ENCODE peak calls at places on chromosome 19, in nine cellular contexts. One of them, this sample, is unnamed.

GRCh38 chr19:35901854-35902661 is at the start of gene HCST:
- DNase-seq in left cardiac atrium: no peak
- DNase-seq in GM23248: peak; percentile 81
- DNase-seq in C1 segment of cervical spinal cord: no peak
- DNase-seq in endothelial cell of umbilical vein: no peak
- DNase-seq in hepatocyte: no peak
- DNase-seq in stimulated activated CD4-positive, alpha-beta T cell treated with anti-CD3 and anti-CD28 coated beads, Interleukin-4, amount 100 ng/mL, for 4 hours: peak; percentile 32
- DNase-seq in astrocyte of the spinal cord: peak; percentile 5
- DNase-seq in chondrocyte: no peak
- DNase-seq in this sample: no peak

GRCh38 chr19:29603308-29603707 is 2.8 kb upstream of the POP4 start:
- DNase-seq in astrocyte of the spinal cord: no peak
- DNase-seq in endothelial cell of umbilical vein: no peak
- DNase-seq in C1 segment of cervical spinal cord: no peak
- DNase-seq in hepatocyte: no peak
- DNase-seq in chondrocyte: no peak
- DNase-seq in GM23248: no peak
- DNase-seq in stimulated activated CD4-positive, alpha-beta T cell treated with anti-CD3 and anti-CD28 coated beads, Interleukin-4, amount 100 ng/mL, for 4 hours: no peak
- DNase-seq in left cardiac atrium: no peak
- DNase-seq in this sample: no peak

GRCh38 chr19:8302357-8302691 is 5.8 kb downstream of the CD320 start:
- DNase-seq in GM23248: no peak
- DNase-seq in endothelial cell of umbilical vein: no peak
- DNase-seq in C1 segment of cervical spinal cord: no peak
- DNase-seq in chondrocyte: peak; percentile 92
- DNase-seq in hepatocyte: no peak
- DNase-seq in stimulated activated CD4-positive, alpha-beta T cell treated with anti-CD3 and anti-CD28 coated beads, Interleukin-4, amount 100 ng/mL, for 4 hours: no peak
- DNase-seq in left cardiac atrium: peak; percentile 51
- DNase-seq in astrocyte of the spinal cord: no peak
- DNase-seq in this sample: no peak

GRCh38 chr19:51593969-51594773 is 23.1 kb downstream of the ZNF175 start:
- DNase-seq in endothelial cell of umbilical vein: peak; percentile 97
- DNase-seq in hepatocyte: peak; percentile 94
- DNase-seq in C1 segment of cervical spinal cord: peak; percentile 88
- DNase-seq in stimulated activated CD4-positive, alpha-beta T cell treated with anti-CD3 and anti-CD28 coated beads, Interleukin-4, amount 100 ng/mL, for 4 hours: peak; percentile 97
- DNase-seq in left cardiac atrium: peak; percentile 99
- DNase-seq in chondrocyte: peak; percentile 99
- DNase-seq in astrocyte of the spinal cord: peak; percentile 98
- DNase-seq in GM23248: peak; percentile 99
- DNase-seq in this sample: peak; percentile 98

GRCh38 chr19:14544977-14545715 is 15.8 kb downstream of the TECR start:
- DNase-seq in left cardiac atrium: no peak
- DNase-seq in endothelial cell of umbilical vein: no peak
- DNase-seq in C1 segment of cervical spinal cord: peak; percentile 34
- DNase-seq in stimulated activated CD4-positive, alpha-beta T cell treated with anti-CD3 and anti-CD28 coated beads, Interleukin-4, amount 100 ng/mL, for 4 hours: no peak
- DNase-seq in hepatocyte: peak; percentile 5
- DNase-seq in astrocyte of the spinal cord: no peak
- DNase-seq in GM23248: no peak
- DNase-seq in chondrocyte: no peak
- DNase-seq in this sample: peak; percentile 58

GRCh38 chr19:36837525-36837901 is 674 bp downstream of the ZNF790 start:
- DNase-seq in chondrocyte: no peak
- DNase-seq in hepatocyte: peak; percentile 35
- DNase-seq in GM23248: peak; percentile 42
- DNase-seq in astrocyte of the spinal cord: no peak
- DNase-seq in C1 segment of cervical spinal cord: no peak
- DNase-seq in stimulated activated CD4-positive, alpha-beta T cell treated with anti-CD3 and anti-CD28 coated beads, Interleukin-4, amount 100 ng/mL, for 4 hours: peak; percentile 1
- DNase-seq in left cardiac atrium: no peak
- DNase-seq in endothelial cell of umbilical vein: no peak
- DNase-seq in this sample: no peak

GRCh38 chr19:3855321-3855720 is 13.5 kb downstream of the ZFR2 start:
- DNase-seq in stimulated activated CD4-positive, alpha-beta T cell treated with anti-CD3 and anti-CD28 coated beads, Interleukin-4, amount 100 ng/mL, for 4 hours: no peak
- DNase-seq in hepatocyte: no peak
- DNase-seq in C1 segment of cervical spinal cord: no peak
- DNase-seq in chondrocyte: no peak
- DNase-seq in GM23248: no peak
- DNase-seq in endothelial cell of umbilical vein: no peak
- DNase-seq in left cardiac atrium: no peak
- DNase-seq in astrocyte of the spinal cord: no peak
- DNase-seq in this sample: no peak

GRCh38 chr19:4233282-4233853 is 4.0 kb downstream of the EBI3 start:
- DNase-seq in chondrocyte: no peak
- DNase-seq in endothelial cell of umbilical vein: no peak
- DNase-seq in GM23248: peak; percentile 22
- DNase-seq in astrocyte of the spinal cord: no peak
- DNase-seq in stimulated activated CD4-positive, alpha-beta T cell treated with anti-CD3 and anti-CD28 coated beads, Interleukin-4, amount 100 ng/mL, for 4 hours: peak; percentile 52
- DNase-seq in C1 segment of cervical spinal cord: no peak
- DNase-seq in hepatocyte: peak; percentile 25
- DNase-seq in left cardiac atrium: peak; percentile 41
- DNase-seq in this sample: no peak

GRCh38 chr19:29860492-29860891 is 48.7 kb downstream of the CCNE1 start:
- DNase-seq in chondrocyte: no peak
- DNase-seq in GM23248: no peak
- DNase-seq in astrocyte of the spinal cord: no peak
- DNase-seq in endothelial cell of umbilical vein: no peak
- DNase-seq in hepatocyte: no peak
- DNase-seq in C1 segment of cervical spinal cord: no peak
- DNase-seq in left cardiac atrium: no peak
- DNase-seq in stimulated activated CD4-positive, alpha-beta T cell treated with anti-CD3 and anti-CD28 coated beads, Interleukin-4, amount 100 ng/mL, for 4 hours: no peak
- DNase-seq in this sample: no peak

GRCh38 chr19:21698215-21698614 is 69.2 kb downstream of the ZNF100 start:
- DNase-seq in hepatocyte: peak; percentile 23
- DNase-seq in chondrocyte: no peak
- DNase-seq in astrocyte of the spinal cord: peak; percentile 1
- DNase-seq in left cardiac atrium: no peak
- DNase-seq in GM23248: peak; percentile 34
- DNase-seq in C1 segment of cervical spinal cord: no peak
- DNase-seq in stimulated activated CD4-positive, alpha-beta T cell treated with anti-CD3 and anti-CD28 coated beads, Interleukin-4, amount 100 ng/mL, for 4 hours: no peak
- DNase-seq in endothelial cell of umbilical vein: peak; percentile 2
- DNase-seq in this sample: no peak

This sample was measured in substantia nigra.